ENCODE peak calls at places on chromosomes 6 and 20, in nine cellular contexts. N, L, I, H, K, U, J, P and F are unnamed samples.
A peak's percentile ranks its signal among the peaks of the same experiment; 100 is the strongest.

GRCh38 chr6:141158740-141159139 is 974.0 kb upstream of the GJE1 start:
- DNase-seq in H (no peak), N (no peak), P (no peak), I (no peak), K (no peak), L (no peak), J (no peak), U (peak; percentile 22), F (no peak)

GRCh38 chr6:52164319-52165094 is 21.7 kb upstream of the IL17A start:
- DNase-seq in J (no peak), U (no peak), K (no peak), N (no peak), I (no peak), L (no peak), H (no peak), P (no peak), F (no peak)

GRCh38 chr6:109094351-109095035 is at the start of gene SESN1:
- DNase-seq in U (peak; percentile 95), J (peak; percentile 93), N (peak; percentile 89), H (peak; percentile 98), L (peak; percentile 97), K (peak; percentile 91), I (peak; percentile 89), P (peak; percentile 93), F (peak; percentile 81)

GRCh38 chr20:22430746-22431168 is 153.6 kb downstream of the FOXA2 start:
- DNase-seq in U (no peak), P (no peak), N (no peak), J (no peak), I (no peak), K (no peak), H (no peak), L (no peak), F (no peak)

GRCh38 chr20:35618372-35619131 is 2.9 kb downstream of the SPAG4 start:
- DNase-seq in L (peak; percentile 72), H (peak; percentile 62), P (no peak), J (peak; percentile 44), K (peak; percentile 15), N (peak; percentile 56), I (peak; percentile 23), U (peak; percentile 23), F (no peak)

GRCh38 chr6:53992522-53992921 is 118.7 kb upstream of the MLIP start:
- DNase-seq in J (no peak), N (no peak), I (no peak), U (no peak), P (no peak), L (no peak), H (no peak), K (no peak), F (no peak)

GRCh38 chr6:12228447-12229146 is 61.6 kb upstream of the EDN1 start:
- DNase-seq in P (no peak), N (no peak), H (no peak), K (no peak), U (no peak), L (no peak), J (peak; percentile 79), I (no peak), F (no peak)

GRCh38 chr6:81790034-81790433 is 37.6 kb upstream of the TENT5A start:
- DNase-seq in J (no peak), P (no peak), N (no peak), U (no peak), L (no peak), H (no peak), K (no peak), I (no peak), F (no peak)

GRCh38 chr6:151143337-151143736 is 96.4 kb upstream of the AKAP12 start:
- DNase-seq in I (no peak), P (no peak), H (no peak), L (no peak), K (no peak), N (no peak), U (no peak), J (no peak), F (no peak)

GRCh38 chr20:19809487-19809886 is 51.4 kb downstream of the RIN2 start:
- DNase-seq in H (no peak), L (peak; percentile 43), K (no peak), I (no peak), N (no peak), P (no peak), U (no peak), J (no peak), F (no peak)

GRCh38 chr6:148440877-148441453 is 98.3 kb downstream of the SASH1 start:
- DNase-seq in I (peak; percentile 85), P (peak; percentile 76), H (peak; percentile 94), N (no peak), L (peak; percentile 75), U (peak; percentile 76), K (peak; percentile 85), J (no peak), F (peak; percentile 34)

GRCh38 chr6:31952140-31952805 is 6.4 kb downstream of the CFB start:
- DNase-seq in H (peak; percentile 81), U (peak; percentile 76), L (peak; percentile 76), N (no peak), J (peak; percentile 66), K (peak; percentile 71), I (peak; percentile 63), P (peak; percentile 66), F (no peak)

GRCh38 chr6:130105996-130106704 is 87.8 kb downstream of the L3MBTL3 start:
- DNase-seq in K (no peak), U (no peak), L (no peak), J (no peak), I (no peak), H (no peak), P (no peak), N (no peak), F (no peak)

GRCh38 chr20:8693709-8694108 is 375.2 kb upstream of the PLCB4 start:
- DNase-seq in L (no peak), N (no peak), J (no peak), U (no peak), H (peak; percentile 90), P (no peak), I (peak; percentile 93), K (peak; percentile 45), F (no peak)

GRCh38 chr20:63070301-63070625 is 63.5 kb upstream of the BHLHE23 start:
- DNase-seq in N (no peak), I (no peak), J (no peak), H (no peak), U (no peak), L (peak; percentile 53), K (no peak), P (no peak), F (no peak)

GRCh38 chr20:33839591-33839990 is 28.4 kb downstream of the CHMP4B start:
- DNase-seq in H (no peak), K (no peak), J (peak; percentile 60), L (no peak), U (peak; percentile 33), I (no peak), N (no peak), P (peak; percentile 30), F (no peak)

GRCh38 chr6:23642849-23643248 is 483.2 kb upstream of the NRSN1 start:
- DNase-seq in I (no peak), K (no peak), J (no peak), L (no peak), H (no peak), U (no peak), P (no peak), N (no peak), F (no peak)

GRCh38 chr20:62022575-62023139 is 43.0 kb downstream of the TAF4 start:
- DNase-seq in N (no peak), U (no peak), I (no peak), H (no peak), K (no peak), L (no peak), P (no peak), J (no peak), F (no peak)

GRCh38 chr6:157885876-157886275 is 62.8 kb downstream of the SNX9 start:
- DNase-seq in U (no peak), P (no peak), H (no peak), L (no peak), I (no peak), J (no peak), N (no peak), K (no peak), F (no peak)
- H3K27ac ChIP-seq in U (no peak overlapping the region), P (no peak overlapping the region), H (no peak overlapping the region), L (no peak overlapping the region), I (no peak overlapping the region), J (no peak overlapping the region), N (no peak overlapping the region), K (no peak overlapping the region), F (no peak overlapping the region)

GRCh38 chr6:43725643-43726580 is 38.3 kb upstream of the MRPS18A start:
- DNase-seq in U (no peak), K (no peak), H (no peak), L (peak; percentile 45), P (no peak), N (no peak), I (no peak), J (no peak), F (no peak)

GRCh38 chr6:43723737-43724295 is 36.2 kb upstream of the MRPS18A start:
- DNase-seq in K (peak; percentile 79), I (peak; percentile 70), H (peak; percentile 68), J (peak; percentile 92), L (peak; percentile 75), N (peak; percentile 76), P (no peak), U (peak; percentile 83), F (no peak)

GRCh38 chr6:43722920-43723565 is 35.5 kb upstream of the MRPS18A start:
- DNase-seq in H (peak; percentile 36), U (no peak), P (no peak), I (no peak), N (no peak), J (no peak), L (peak; percentile 14), K (no peak), F (no peak)

GRCh38 chr6:43724914-43725642 is 37.5 kb upstream of the MRPS18A start:
- DNase-seq in P (peak; percentile 82), I (peak; percentile 95), H (peak; percentile 86), U (no peak), N (peak; percentile 86), K (peak; percentile 99), J (peak; percentile 92), L (peak; percentile 88), F (peak; percentile 79)

DNA sequence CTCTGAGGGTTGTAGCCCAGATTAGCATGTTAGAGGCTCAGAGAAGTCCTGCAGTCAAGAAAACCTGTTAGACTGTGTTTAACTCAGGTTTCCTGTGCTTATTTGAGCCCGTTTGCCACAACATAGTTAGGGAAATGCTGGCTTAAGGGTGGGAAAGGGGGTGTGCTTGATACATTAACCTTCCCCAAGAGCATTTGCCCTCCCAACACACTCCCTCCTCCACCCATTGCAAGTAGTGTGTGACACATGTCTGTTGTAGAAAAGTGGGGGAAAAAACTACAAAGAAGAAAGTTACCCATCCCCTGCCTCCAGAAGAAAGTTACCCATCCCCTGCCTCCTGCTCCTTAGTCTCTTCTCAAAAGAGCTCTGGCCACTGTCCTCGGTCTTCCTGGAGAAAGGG is 36.8 kb upstream of the MRPS18A start:
- DNase-seq in K (no peak), J (no peak), P (no peak), U (no peak), L (peak; percentile 29), N (no peak), I (no peak), H (no peak), F (no peak)
- H3K27ac ChIP-seq in K (no peak overlapping the region), J (no peak overlapping the region), P (no peak overlapping the region), U (no peak overlapping the region), L (no peak overlapping the region), N (peak overlapping the region; percentile 43), I (peak overlapping the region; percentile 67), H (peak overlapping the region; percentile 6), F (peak overlapping the region; percentile 91)

GRCh38 chr6:33080127-33081089 is 4.6 kb downstream of the HLA-DPB1 start:
- DNase-seq in L (peak; percentile 89), P (peak; percentile 60), N (no peak), K (peak; percentile 50), I (peak; percentile 48), J (peak; percentile 34), H (peak; percentile 72), U (peak; percentile 58), F (no peak)
- H3K27ac ChIP-seq in L (peak overlapping the region; percentile 89), P (peak overlapping the region; percentile 68), N (no peak overlapping the region), K (no peak overlapping the region), I (peak overlapping the region; percentile 19), J (peak overlapping the region; percentile 63), H (peak overlapping the region; percentile 37), U (no peak overlapping the region), F (no peak overlapping the region)

GRCh38 chr6:1636971-1637871 is 27.5 kb downstream of the FOXC1 start:
- DNase-seq in I (peak; percentile 60), H (no peak), L (peak; percentile 52), N (no peak), P (no peak), K (no peak), J (no peak), U (no peak), F (peak; percentile 14)
- H3K27ac ChIP-seq in I (no peak overlapping the region), H (no peak overlapping the region), L (no peak overlapping the region), N (no peak overlapping the region), P (no peak overlapping the region), K (no peak overlapping the region), J (no peak overlapping the region), U (no peak overlapping the region), F (peak overlapping the region; percentile 37)